ENCODE peak calls at places on chromosomes 3 and 15, in nine cellular contexts. U is aorta; Z is CD4-positive, CD25-positive, alpha-beta regulatory T cell; H is left ventricle myocardium inferior; K is HCT116; N is A673; G is keratinocyte; F is adrenal gland; C is NT2/D1. E is an unnamed sample.

GRCh38 chr3:58082047-58082446 is 73.8 kb downstream of the FLNB start:
- DNase-seq in U (no peak), Z (peak; percentile 47), H (no peak), K (no peak), N (no peak), G (no peak), F (no peak), C (no peak), E (no peak)

GRCh38 chr3:15647629-15648167 is 46.2 kb downstream of the BTD start:
- DNase-seq in U (no peak), Z (peak; percentile 47), H (no peak), K (no peak), N (peak; percentile 22), G (no peak), F (no peak), C (no peak), E (no peak)

GRCh38 chr3:37961622-37962455 is 28.7 kb upstream of the VILL start:
- DNase-seq in U (no peak), Z (no peak), H (no peak), K (no peak), N (peak; percentile 59), G (no peak), F (no peak), C (peak; percentile 82), E (no peak)

GRCh38 chr15:87746333-87746732 is 510.2 kb downstream of the NTRK3 start:
- DNase-seq in U (no peak), Z (no peak), H (no peak), K (no peak), N (no peak), G (no peak), F (no peak), C (no peak), E (no peak)

GRCh38 chr3:57110214-57110613 is 49.8 kb downstream of the SPATA12 start:
- DNase-seq in U (no peak), Z (no peak), H (no peak), K (no peak), N (no peak), G (no peak), F (no peak), C (no peak), E (no peak)

GRCh38 chr3:31105438-31106077 is 211.1 kb upstream of the GADL1 start:
- DNase-seq in U (no peak), Z (no peak), H (no peak), K (no peak), N (no peak), G (peak; percentile 89), F (no peak), C (no peak), E (no peak)

GRCh38 chr3:194273396-194274310 is 77.5 kb downstream of the CPN2 start:
- DNase-seq in U (no peak), Z (no peak), H (no peak), K (no peak), N (no peak), G (no peak), F (peak; percentile 31), C (no peak), E (peak; percentile 51)

GRCh38 chr3:133479401-133479800 is 79.5 kb downstream of the BFSP2 start:
- DNase-seq in U (no peak), Z (no peak), H (no peak), K (no peak), N (no peak), G (no peak), F (no peak), C (no peak), E (no peak)

GRCh38 chr3:158911586-158911985 is 109.7 kb downstream of the MFSD1 start:
- DNase-seq in U (no peak), Z (no peak), H (no peak), K (no peak), N (no peak), G (no peak), F (no peak), C (no peak), E (no peak)

GRCh38 chr3:114460459-114460858 is 166.6 kb downstream of the TIGIT start:
- DNase-seq in U (no peak), Z (no peak), H (no peak), K (no peak), N (no peak), G (no peak), F (no peak), C (no peak), E (no peak)

GRCh38 chr3:148992027-148992634 is 791 bp downstream of the GYG1 start:
- DNase-seq in U (peak; percentile 69), Z (peak; percentile 33), H (peak; percentile 57), K (no peak), N (peak; percentile 13), G (no peak), F (peak; percentile 51), C (no peak), E (peak; percentile 54)

GRCh38 chr15:71469393-71469792 is 341.0 kb upstream of the NR2E3 start:
- DNase-seq in U (no peak), Z (no peak), H (no peak), K (no peak), N (peak; percentile 61), G (no peak), F (no peak), C (no peak), E (peak; percentile 21)

GRCh38 chr15:56934269-56934668 is 15.8 kb downstream of the TCF12 start:
- DNase-seq in U (no peak), Z (no peak), H (no peak), K (no peak), N (no peak), G (no peak), F (no peak), C (no peak), E (no peak)

GRCh38 chr15:56929933-56930332 is 11.5 kb downstream of the TCF12 start:
- DNase-seq in U (no peak), Z (no peak), H (no peak), K (no peak), N (no peak), G (no peak), F (no peak), C (no peak), E (no peak)

GRCh38 chr15:56933420-56934210 is 15.2 kb downstream of the TCF12 start:
- DNase-seq in U (no peak), Z (no peak), H (no peak), K (no peak), N (no peak), G (no peak), F (no peak), C (no peak), E (no peak)

GRCh38 chr15:56930663-56931313 is 12.3 kb downstream of the TCF12 start:
- DNase-seq in U (no peak), Z (no peak), H (no peak), K (no peak), N (no peak), G (no peak), F (no peak), C (no peak), E (no peak)

GRCh38 chr15:56931674-56932507 is 13.4 kb downstream of the TCF12 start:
- DNase-seq in U (no peak), Z (peak; percentile 30), H (no peak), K (no peak), N (peak; percentile 41), G (no peak), F (no peak), C (no peak), E (no peak)
- H3K4me1 ChIP-seq in U (no peaks in the 10 kb centered on the region), Z (peaks cover 50% of the 10 kb centered on the region), H (peaks cover 74% of the 10 kb centered on the region), K (peaks cover 19% of the 10 kb centered on the region), N (peaks cover 55% of the 10 kb centered on the region), G (peaks cover 11% of the 10 kb centered on the region), F (no peaks in the 10 kb centered on the region), C (no peaks in the 10 kb centered on the region), E (peaks cover 25% of the 10 kb centered on the region)

GRCh38 chr15:90967206-90967605 is 12.5 kb downstream of the RCCD1 start:
- DNase-seq in U (no peak), Z (no peak), H (no peak), K (no peak), N (no peak), G (no peak), F (no peak), C (no peak), E (no peak)

GRCh38 chr15:90968434-90968833 is 13.8 kb downstream of the RCCD1 start:
- DNase-seq in U (no peak), Z (no peak), H (no peak), K (no peak), N (no peak), G (no peak), F (no peak), C (no peak), E (no peak)

GRCh38 chr15:90974216-90974615 is 19.5 kb downstream of the RCCD1 start:
- DNase-seq in U (no peak), Z (no peak), H (no peak), K (no peak), N (no peak), G (no peak), F (no peak), C (no peak), E (no peak)

GRCh38 chr15:90970274-90970673 is 15.6 kb downstream of the RCCD1 start:
- DNase-seq in U (no peak), Z (no peak), H (no peak), K (no peak), N (no peak), G (no peak), F (no peak), C (no peak), E (no peak)

DNA sequence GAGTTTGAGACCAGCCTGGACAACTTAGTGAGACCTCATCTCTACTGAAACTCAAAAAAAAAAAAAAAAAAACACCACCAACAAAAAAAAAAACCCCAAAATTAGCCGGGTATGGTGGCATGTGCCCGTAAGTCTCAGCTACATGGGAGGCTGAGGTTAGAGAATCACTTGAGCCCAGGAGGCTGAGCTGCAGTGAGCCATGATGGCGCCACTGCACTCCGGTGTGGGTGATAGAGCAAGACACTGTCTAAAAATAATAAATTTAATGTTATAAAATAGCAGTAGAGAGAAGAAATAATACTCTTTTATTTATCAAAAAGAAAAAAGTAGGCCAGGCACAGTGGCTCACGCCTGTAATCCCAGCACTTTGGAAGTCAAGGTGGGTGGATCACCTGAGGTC is 17.4 kb downstream of the RCCD1 start:
- DNase-seq in U (no peak), Z (no peak), H (no peak), K (no peak), N (no peak), G (no peak), F (no peak), C (no peak), E (no peak)
- H3K36me3 ChIP-seq in U (no peaks in the 10 kb centered on the region), Z (peaks cover 42% of the 10 kb centered on the region), H (no peaks in the 10 kb centered on the region), K (peaks cover 63% of the 10 kb centered on the region), N (peaks cover 98% of the 10 kb centered on the region), G (peaks cover 5% of the 10 kb centered on the region), F (no peaks in the 10 kb centered on the region), C (peaks cover 95% of the 10 kb centered on the region), E (peaks cover 95% of the 10 kb centered on the region)

GRCh38 chr15:60223161-60223560 is 174.6 kb downstream of the ANXA2 start:
- DNase-seq in U (no peak), Z (no peak), H (no peak), K (no peak), N (no peak), G (no peak), F (no peak), C (no peak), E (no peak)

GRCh38 chr15:60228619-60229018 is 169.2 kb downstream of the ANXA2 start:
- DNase-seq in U (no peak), Z (no peak), H (no peak), K (no peak), N (no peak), G (no peak), F (no peak), C (no peak), E (no peak)

GRCh38 chr15:60228096-60228495 is 169.7 kb downstream of the ANXA2 start:
- DNase-seq in U (no peak), Z (no peak), H (no peak), K (no peak), N (no peak), G (no peak), F (no peak), C (no peak), E (no peak)
- H3K27me3 ChIP-seq in U (no peaks in the 10 kb centered on the region), Z (peaks cover 21% of the 10 kb centered on the region), H (peaks cover 68% of the 10 kb centered on the region), K (peaks cover 90% of the 10 kb centered on the region), N (peaks cover 41% of the 10 kb centered on the region), G (peaks cover 19% of the 10 kb centered on the region), F (peaks cover 4% of the 10 kb centered on the region), C (no peaks in the 10 kb centered on the region), E (peaks cover 64% of the 10 kb centered on the region)

GRCh38 chr3:140950154-140950553 is 8.5 kb downstream of the SLC25A36 start:
- DNase-seq in U (no peak), Z (no peak), H (no peak), K (no peak), N (no peak), G (no peak), F (no peak), C (no peak), E (no peak)
- H3K4me1 ChIP-seq in U (peaks cover 2% of the 10 kb centered on the region), Z (no peaks in the 10 kb centered on the region), H (peaks cover 100% of the 10 kb centered on the region), K (peaks cover 9% of the 10 kb centered on the region), N (peaks cover 22% of the 10 kb centered on the region), G (peaks cover 2% of the 10 kb centered on the region), F (peaks cover 7% of the 10 kb centered on the region), C (no peaks in the 10 kb centered on the region), E (no peaks in the 10 kb centered on the region)

E was measured in BE2C.